ENCODE peak calls at places on chromosomes 7 and 10, in seven cellular contexts. One of them, this sample, is unnamed.

GRCh38 chr10:58810751-58811150 is 298.1 kb downstream of the BICC1 start:
- DNase-seq in trophoblast cell: no peak
- DNase-seq in mesendoderm: no peak
- DNase-seq in IMR-90: no peak
- DNase-seq in H9: no peak
- DNase-seq in H1: no peak
- DNase-seq in mesenchymal stem cell: no peak
- DNase-seq in this sample: no peak

GRCh38 chr10:7412482-7413251 is 1.8 kb upstream of the SFMBT2 start:
- DNase-seq in trophoblast cell: no peak
- DNase-seq in mesendoderm: peak
- DNase-seq in IMR-90: no peak
- DNase-seq in H9: peak
- DNase-seq in H1: peak
- DNase-seq in mesenchymal stem cell: peak
- DNase-seq in this sample: no peak

GRCh38 chr10:59625842-59626522 is 83.7 kb downstream of the SLC16A9 start:
- DNase-seq in trophoblast cell: peak
- DNase-seq in mesendoderm: peak
- DNase-seq in IMR-90: peak
- DNase-seq in H9: peak
- DNase-seq in H1: peak
- DNase-seq in mesenchymal stem cell: peak
- DNase-seq in this sample: peak

GRCh38 chr7:137129025-137129424 is 214.5 kb downstream of the PTN start:
- DNase-seq in trophoblast cell: no peak
- DNase-seq in mesendoderm: no peak
- DNase-seq in IMR-90: no peak
- DNase-seq in H9: no peak
- DNase-seq in H1: no peak
- DNase-seq in mesenchymal stem cell: no peak
- DNase-seq in this sample: no peak

GRCh38 chr10:4450981-4451501 is 375.0 kb upstream of the AKR1E2 start:
- DNase-seq in trophoblast cell: peak
- DNase-seq in mesendoderm: peak
- DNase-seq in IMR-90: peak
- DNase-seq in H9: no peak
- DNase-seq in H1: no peak
- DNase-seq in mesenchymal stem cell: peak
- DNase-seq in this sample: no peak

GRCh38 chr10:28879875-28880381 is 202.6 kb downstream of the BAMBI start:
- DNase-seq in trophoblast cell: no peak
- DNase-seq in mesendoderm: no peak
- DNase-seq in IMR-90: no peak
- DNase-seq in H9: no peak
- DNase-seq in H1: no peak
- DNase-seq in mesenchymal stem cell: peak
- DNase-seq in this sample: no peak

GRCh38 chr7:22594020-22594419 is 94.0 kb upstream of the STEAP1B start:
- DNase-seq in trophoblast cell: no peak
- DNase-seq in mesendoderm: no peak
- DNase-seq in IMR-90: no peak
- DNase-seq in H9: no peak
- DNase-seq in H1: no peak
- DNase-seq in mesenchymal stem cell: no peak
- DNase-seq in this sample: no peak

GRCh38 chr7:34806831-34807230 is 148.8 kb downstream of the NPSR1 start:
- DNase-seq in trophoblast cell: no peak
- DNase-seq in mesendoderm: no peak
- DNase-seq in IMR-90: no peak
- DNase-seq in H9: no peak
- DNase-seq in H1: no peak
- DNase-seq in mesenchymal stem cell: no peak
- DNase-seq in this sample: no peak

GRCh38 chr7:96700516-96700915 is 9.1 kb downstream of the SEM1 start:
- DNase-seq in trophoblast cell: no peak
- DNase-seq in mesendoderm: no peak
- DNase-seq in IMR-90: no peak
- DNase-seq in H9: no peak
- DNase-seq in H1: no peak
- DNase-seq in mesenchymal stem cell: no peak
- DNase-seq in this sample: no peak

GRCh38 chr10:53088956-53089355 is 316.4 kb upstream of the MBL2 start:
- DNase-seq in trophoblast cell: no peak
- DNase-seq in mesendoderm: no peak
- DNase-seq in IMR-90: no peak
- DNase-seq in H9: no peak
- DNase-seq in H1: no peak
- DNase-seq in mesenchymal stem cell: no peak
- DNase-seq in this sample: no peak

GRCh38 chr10:131963350-131963749 is 18.4 kb downstream of the BNIP3 start:
- DNase-seq in trophoblast cell: no peak
- DNase-seq in mesendoderm: no peak
- DNase-seq in IMR-90: no peak
- DNase-seq in H9: no peak
- DNase-seq in H1: no peak
- DNase-seq in mesenchymal stem cell: no peak
- DNase-seq in this sample: no peak

GRCh38 chr10:67282871-67283270 is 357.0 kb downstream of the LRRTM3 start:
- DNase-seq in trophoblast cell: no peak
- DNase-seq in mesendoderm: no peak
- DNase-seq in IMR-90: no peak
- DNase-seq in H9: no peak
- DNase-seq in H1: no peak
- DNase-seq in mesenchymal stem cell: no peak
- DNase-seq in this sample: no peak

GRCh38 chr7:16514271-16514670 is 12.4 kb upstream of the LRRC72 start:
- DNase-seq in trophoblast cell: no peak
- DNase-seq in mesendoderm: no peak
- DNase-seq in IMR-90: no peak
- DNase-seq in H9: no peak
- DNase-seq in H1: no peak
- DNase-seq in mesenchymal stem cell: no peak
- DNase-seq in this sample: no peak

GRCh38 chr7:141737118-141737835 is 881 bp upstream of the SSBP1 start:
- DNase-seq in trophoblast cell: peak
- DNase-seq in mesendoderm: no peak
- DNase-seq in IMR-90: no peak
- DNase-seq in H9: no peak
- DNase-seq in H1: no peak
- DNase-seq in mesenchymal stem cell: peak
- DNase-seq in this sample: no peak

GRCh38 chr7:38748056-38748610 is 117.0 kb upstream of the AMPH start:
- DNase-seq in trophoblast cell: peak
- DNase-seq in mesendoderm: peak
- DNase-seq in IMR-90: peak
- DNase-seq in H9: no peak
- DNase-seq in H1: no peak
- DNase-seq in mesenchymal stem cell: peak
- DNase-seq in this sample: no peak

GRCh38 chr10:98642281-98642680 is 195.5 kb upstream of the HPS1 start:
- DNase-seq in trophoblast cell: no peak
- DNase-seq in mesendoderm: no peak
- DNase-seq in IMR-90: no peak
- DNase-seq in H9: no peak
- DNase-seq in H1: no peak
- DNase-seq in mesenchymal stem cell: peak
- DNase-seq in this sample: no peak

GRCh38 chr10:77290528-77291155 is 347.0 kb downstream of the KCNMA1 start:
- DNase-seq in trophoblast cell: peak
- DNase-seq in mesendoderm: peak
- DNase-seq in IMR-90: peak
- DNase-seq in H9: no peak
- DNase-seq in H1: no peak
- DNase-seq in mesenchymal stem cell: peak
- DNase-seq in this sample: no peak

GRCh38 chr10:101720606-101721230 is 25.7 kb upstream of the FBXW4 start:
- DNase-seq in trophoblast cell: peak
- DNase-seq in mesendoderm: no peak
- DNase-seq in IMR-90: no peak
- DNase-seq in H9: no peak
- DNase-seq in H1: no peak
- DNase-seq in mesenchymal stem cell: no peak
- DNase-seq in this sample: no peak

GRCh38 chr10:43230101-43230908 is 36.6 kb downstream of the RASGEF1A start:
- DNase-seq in trophoblast cell: no peak
- DNase-seq in mesendoderm: no peak
- DNase-seq in IMR-90: no peak
- DNase-seq in H9: peak
- DNase-seq in H1: peak
- DNase-seq in mesenchymal stem cell: no peak
- DNase-seq in this sample: no peak

GRCh38 chr10:6701289-6701688 is 121.2 kb upstream of the PRKCQ start:
- DNase-seq in trophoblast cell: no peak
- DNase-seq in mesendoderm: peak
- DNase-seq in IMR-90: no peak
- DNase-seq in H9: peak
- DNase-seq in H1: peak
- DNase-seq in mesenchymal stem cell: no peak
- DNase-seq in this sample: no peak

GRCh38 chr7:42347616-42348015 is 110.6 kb upstream of the GLI3 start:
- DNase-seq in trophoblast cell: no peak
- DNase-seq in mesendoderm: no peak
- DNase-seq in IMR-90: no peak
- DNase-seq in H9: no peak
- DNase-seq in H1: no peak
- DNase-seq in mesenchymal stem cell: no peak
- DNase-seq in this sample: no peak

GRCh38 chr10:127266431-127266830 is 70.0 kb upstream of the INSYN2A start:
- DNase-seq in trophoblast cell: no peak
- DNase-seq in mesendoderm: no peak
- DNase-seq in IMR-90: no peak
- DNase-seq in H9: no peak
- DNase-seq in H1: no peak
- DNase-seq in mesenchymal stem cell: no peak
- DNase-seq in this sample: no peak

GRCh38 chr7:15832996-15833395 is 146.5 kb upstream of the MEOX2 start:
- DNase-seq in trophoblast cell: no peak
- DNase-seq in mesendoderm: no peak
- DNase-seq in IMR-90: no peak
- DNase-seq in H9: no peak
- DNase-seq in H1: no peak
- DNase-seq in mesenchymal stem cell: no peak
- DNase-seq in this sample: no peak

GRCh38 chr10:46106410-46107255 is 60.6 kb upstream of the MSMB start:
- DNase-seq in trophoblast cell: peak
- DNase-seq in mesendoderm: peak
- DNase-seq in IMR-90: peak
- DNase-seq in H9: peak
- DNase-seq in H1: peak
- DNase-seq in mesenchymal stem cell: peak
- DNase-seq in this sample: peak

GRCh38 chr10:103812431-103812830 is 42.9 kb downstream of the SH3PXD2A start:
- DNase-seq in trophoblast cell: no peak
- DNase-seq in mesendoderm: peak
- DNase-seq in IMR-90: no peak
- DNase-seq in H9: no peak
- DNase-seq in H1: no peak
- DNase-seq in mesenchymal stem cell: peak
- DNase-seq in this sample: no peak

GRCh38 chr10:63707254-63707910 is 186.2 kb downstream of the REEP3 start:
- DNase-seq in trophoblast cell: peak
- DNase-seq in mesendoderm: peak
- DNase-seq in IMR-90: peak
- DNase-seq in H9: no peak
- DNase-seq in H1: no peak
- DNase-seq in mesenchymal stem cell: peak
- DNase-seq in this sample: no peak

GRCh38 chr7:133029463-133029862 is 52.4 kb downstream of the CHCHD3 start:
- DNase-seq in trophoblast cell: no peak
- DNase-seq in mesendoderm: no peak
- DNase-seq in IMR-90: no peak
- DNase-seq in H9: no peak
- DNase-seq in H1: no peak
- DNase-seq in mesenchymal stem cell: no peak
- DNase-seq in this sample: no peak

GRCh38 chr10:78775891-78776290 is 292.9 kb upstream of the ZMIZ1 start:
- DNase-seq in trophoblast cell: no peak
- DNase-seq in mesendoderm: no peak
- DNase-seq in IMR-90: no peak
- DNase-seq in H9: no peak
- DNase-seq in H1: no peak
- DNase-seq in mesenchymal stem cell: peak
- DNase-seq in this sample: no peak

GRCh38 chr7:124515431-124515830 is 250.2 kb downstream of the GPR37 start:
- DNase-seq in trophoblast cell: no peak
- DNase-seq in mesendoderm: no peak
- DNase-seq in IMR-90: no peak
- DNase-seq in H9: no peak
- DNase-seq in H1: no peak
- DNase-seq in mesenchymal stem cell: no peak
- DNase-seq in this sample: no peak

GRCh38 chr10:1642600-1643160 is 94.6 kb downstream of the ADARB2 start:
- DNase-seq in trophoblast cell: no peak
- DNase-seq in mesendoderm: no peak
- DNase-seq in IMR-90: no peak
- DNase-seq in H9: no peak
- DNase-seq in H1: no peak
- DNase-seq in mesenchymal stem cell: no peak
- DNase-seq in this sample: no peak
- H2BK5ac ChIP-seq in trophoblast cell: no peak
- H2BK5ac ChIP-seq in mesendoderm: no peak
- H2BK5ac ChIP-seq in IMR-90: no peak
- H2BK5ac ChIP-seq in H9: no peak
- H2BK5ac ChIP-seq in H1: no peak
- H2BK5ac ChIP-seq in mesenchymal stem cell: no peak
- H2BK5ac ChIP-seq in this sample: no peak

GRCh38 chr7:30894866-30895408 is 16.7 kb upstream of the AQP1 start:
- DNase-seq in trophoblast cell: no peak
- DNase-seq in mesendoderm: no peak
- DNase-seq in IMR-90: no peak
- DNase-seq in H9: no peak
- DNase-seq in H1: no peak
- DNase-seq in mesenchymal stem cell: no peak
- DNase-seq in this sample: no peak
- H2BK120ac ChIP-seq in trophoblast cell: no peak
- H2BK120ac ChIP-seq in mesendoderm: no peak
- H2BK120ac ChIP-seq in IMR-90: no peak
- H2BK120ac ChIP-seq in H9: no peak
- H2BK120ac ChIP-seq in H1: no peak
- H2BK120ac ChIP-seq in mesenchymal stem cell: no peak
- H2BK120ac ChIP-seq in this sample: no peak

GRCh38 chr10:17023386-17024298 is 106.0 kb downstream of the CUBN start:
- DNase-seq in trophoblast cell: peak
- DNase-seq in mesendoderm: peak
- DNase-seq in IMR-90: peak
- DNase-seq in H9: peak
- DNase-seq in H1: no peak
- DNase-seq in mesenchymal stem cell: peak
- DNase-seq in this sample: no peak
- H3K27ac ChIP-seq in trophoblast cell: peak
- H3K27ac ChIP-seq in mesendoderm: peak
- H3K27ac ChIP-seq in IMR-90: peak
- H3K27ac ChIP-seq in H9: no peak
- H3K27ac ChIP-seq in H1: no peak
- H3K27ac ChIP-seq in mesenchymal stem cell: peak
- H3K27ac ChIP-seq in this sample: peak

DNA sequence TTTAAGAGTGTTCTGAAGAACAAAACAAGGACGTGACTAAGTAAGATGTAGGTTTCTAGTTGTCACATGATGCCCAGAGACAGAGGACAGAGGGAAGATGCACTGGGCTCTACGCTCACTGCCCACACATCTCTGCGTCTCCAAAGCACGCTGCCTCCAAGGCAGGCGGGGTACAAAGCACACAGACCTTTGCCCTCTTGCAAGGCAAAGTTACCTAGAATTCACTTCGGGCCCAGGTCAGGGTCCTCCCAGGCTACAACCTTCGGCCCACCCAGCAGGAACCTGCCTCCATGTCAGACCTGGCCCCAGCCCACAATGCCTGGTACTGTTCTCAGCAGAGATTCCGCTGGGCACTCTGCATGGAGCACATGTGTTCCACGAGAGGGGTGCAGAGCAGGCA is 26.5 kb downstream of the GRB10 start:
- DNase-seq in trophoblast cell: no peak
- DNase-seq in mesendoderm: no peak
- DNase-seq in IMR-90: no peak
- DNase-seq in H9: no peak
- DNase-seq in H1: no peak
- DNase-seq in mesenchymal stem cell: no peak
- DNase-seq in this sample: no peak
- H2BK5ac ChIP-seq in trophoblast cell: no peak
- H2BK5ac ChIP-seq in mesendoderm: no peak
- H2BK5ac ChIP-seq in IMR-90: no peak
- H2BK5ac ChIP-seq in H9: no peak
- H2BK5ac ChIP-seq in H1: no peak
- H2BK5ac ChIP-seq in mesenchymal stem cell: no peak
- H2BK5ac ChIP-seq in this sample: no peak